ENCODE peak calls at places on chromosomes 3 and 15, in four cellular contexts. C is breast epithelium, W is A549, X is colonic mucosa. F is an unnamed sample.

GRCh38 chr15:39193611-39194010 is 387.3 kb upstream of the THBS1 start:
- DNase-seq in X (no peak), C (no peak), W (no peak), F (no peak)

GRCh38 chr3:139520028-139520737 is 19.4 kb downstream of the RBP1 start:
- DNase-seq in C (no peak), W (peak; percentile 12), X (peak; percentile 47), F (peak; percentile 51)

GRCh38 chr15:76312540-76313174 is 1.4 kb upstream of the ETFA start:
- DNase-seq in W (peak; percentile 81), C (no peak), X (no peak), F (no peak)

GRCh38 chr3:128348805-128349531 is 117.7 kb downstream of the DNAJB8 start:
- DNase-seq in W (no peak), C (no peak), X (no peak), F (peak; percentile 15)

GRCh38 chr3:196942915-196943277 is 568 bp upstream of the NCBP2 start:
- DNase-seq in C (no peak), W (no peak), X (peak; percentile 47), F (no peak)

GRCh38 chr15:53694534-53694874 is 65.0 kb downstream of the WDR72 start:
- DNase-seq in X (no peak), C (no peak), W (no peak), F (no peak)

GRCh38 chr15:42994546-42994945 is 74.0 kb upstream of the TTBK2 start:
- DNase-seq in X (no peak), C (no peak), W (no peak), F (peak; percentile 46)

GRCh38 chr3:184003187-184003967 is 14.3 kb downstream of the ABCC5 start:
- DNase-seq in C (no peak), X (no peak), W (no peak), F (peak; percentile 88)

GRCh38 chr3:138914870-138915502 is 32.0 kb downstream of the FOXL2 start:
- DNase-seq in X (no peak), W (peak; percentile 23), C (no peak), F (peak; percentile 57)

GRCh38 chr3:122318620-122319019 is 6.4 kb upstream of the CSTA start:
- DNase-seq in W (no peak), X (no peak), C (no peak), F (no peak)

GRCh38 chr3:171306631-171307030 is 153.6 kb downstream of the TNIK start:
- DNase-seq in X (peak; percentile 44), W (no peak), C (no peak), F (peak; percentile 98)

GRCh38 chr15:67241132-67241855 is 13.2 kb downstream of the AAGAB start:
- DNase-seq in C (no peak), W (no peak), X (no peak), F (no peak)

GRCh38 chr3:335250-335649 is 138.7 kb downstream of the CHL1 start:
- DNase-seq in C (no peak), X (no peak), W (no peak), F (no peak)

GRCh38 chr15:82805994-82806406 is at the start of gene FSD2:
- DNase-seq in W (no peak), X (no peak), C (no peak), F (no peak)

GRCh38 chr15:77160562-77161481 is 89.9 kb upstream of the TSPAN3 start:
- DNase-seq in W (no peak), X (peak; percentile 82), C (no peak), F (no peak)

GRCh38 chr3:159818997-159819500 is 169.6 kb upstream of the IL12A start:
- DNase-seq in W (no peak), X (no peak), C (no peak), F (no peak)

GRCh38 chr3:157097198-157097597 is 62.7 kb downstream of the CCNL1 start:
- DNase-seq in X (no peak), C (no peak), W (no peak), F (no peak)

GRCh38 chr3:12194669-12195161 is 36.0 kb upstream of the TIMP4 start:
- DNase-seq in X (peak; percentile 84), C (no peak), W (peak; percentile 73), F (peak; percentile 77)

GRCh38 chr3:8964436-8965370 is 1.4 kb upstream of the RAD18 start:
- DNase-seq in C (no peak), X (peak; percentile 82), W (peak; percentile 47), F (peak; percentile 92)

GRCh38 chr3:178699810-178700209 is 163.6 kb downstream of the KCNMB2 start:
- DNase-seq in C (no peak), X (no peak), W (no peak), F (no peak)

GRCh38 chr3:18008706-18009363 is 266.4 kb upstream of the TBC1D5 start:
- DNase-seq in C (no peak), X (no peak), W (no peak), F (peak; percentile 59)

GRCh38 chr15:34262362-34262761 is 37.5 kb downstream of the EMC4 start:
- DNase-seq in X (no peak), C (no peak), W (no peak), F (no peak)

GRCh38 chr3:118587847-118588246 is 446.8 kb downstream of the IGSF11 start:
- DNase-seq in X (no peak), C (no peak), W (no peak), F (no peak)

GRCh38 chr15:101554115-101554915 is 64.8 kb upstream of the PCSK6 start:
- DNase-seq in C (no peak), X (no peak), W (no peak), F (no peak)

GRCh38 chr3:172194702-172195392 is 155.5 kb downstream of the FNDC3B start:
- DNase-seq in C (no peak), X (no peak), W (peak; percentile 55), F (no peak)

GRCh38 chr3:97871206-97871605 is 49.4 kb downstream of the CRYBG3 start:
- DNase-seq in C (no peak), X (no peak), W (no peak), F (peak; percentile 14)

GRCh38 chr15:48005921-48006541 is 114.8 kb upstream of the SLC24A5 start:
- DNase-seq in C (no peak), W (no peak), X (no peak), F (peak; percentile 5)

GRCh38 chr3:99472385-99472784 is 166.0 kb upstream of the COL8A1 start:
- DNase-seq in X (no peak), W (no peak), C (no peak), F (peak; percentile 16)

GRCh38 chr15:43118276-43118675 is 12.4 kb upstream of the UBR1 start:
- DNase-seq in X (no peak), C (no peak), W (no peak), F (no peak)

GRCh38 chr3:45008117-45008516 is 18.0 kb upstream of the CLEC3B start:
- DNase-seq in X (no peak), W (no peak), C (no peak), F (peak; percentile 64)

GRCh38 chr3:126539558-126540250 is 15.7 kb downstream of the CHST13 start:
- DNase-seq in C (peak; percentile 14), X (no peak), W (no peak), F (no peak)

GRCh38 chr15:32959077-32959476 is 235.4 kb downstream of the FMN1 start:
- DNase-seq in C (no peak), X (no peak), W (no peak), F (peak; percentile 94)

GRCh38 chr3:182420741-182421140 is 372.6 kb upstream of the ATP11B start:
- DNase-seq in X (no peak), W (no peak), C (no peak), F (no peak)

GRCh38 chr3:147538034-147538433 is 128.9 kb downstream of the ZIC1 start:
- DNase-seq in W (no peak), C (no peak), X (no peak), F (no peak)

GRCh38 chr15:99106417-99107220 is 1.7 kb downstream of the SYNM start:
- DNase-seq in C (peak; percentile 48), X (no peak), W (no peak), F (peak; percentile 63)

GRCh38 chr3:172321035-172321434 is 127.2 kb downstream of the GHSR start:
- DNase-seq in W (peak; percentile 14), C (no peak), X (no peak), F (peak; percentile 21)

GRCh38 chr3:32540899-32541298 is 29.8 kb downstream of the DYNC1LI1 start:
- DNase-seq in X (no peak), C (no peak), W (no peak), F (no peak)

GRCh38 chr3:32545305-32545704 is 25.4 kb downstream of the DYNC1LI1 start:
- DNase-seq in C (no peak), X (no peak), W (no peak), F (no peak)

GRCh38 chr3:32544894-32545293 is 25.8 kb downstream of the DYNC1LI1 start:
- DNase-seq in W (no peak), C (no peak), X (no peak), F (peak; percentile 8)

DNA sequence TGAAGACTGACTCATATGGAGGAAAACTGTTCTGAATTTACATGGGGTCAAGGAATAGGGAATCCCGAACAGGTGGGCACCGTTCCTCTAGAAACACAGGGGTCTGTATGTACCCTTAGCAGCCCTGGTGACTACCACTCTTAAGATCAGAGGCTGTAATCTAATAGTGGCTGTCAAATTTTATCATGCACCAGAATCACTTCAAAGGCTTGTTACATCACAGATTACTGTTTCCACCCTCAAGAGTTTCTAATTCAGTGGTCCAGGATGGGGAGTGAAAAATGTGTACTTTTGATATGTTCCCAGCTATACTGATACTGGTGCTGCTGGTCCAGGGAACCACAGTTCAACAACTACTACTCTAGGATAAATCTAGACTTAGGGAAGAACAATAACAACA is 27.9 kb downstream of the DYNC1LI1 start:
- DNase-seq in C (no peak), X (no peak), W (no peak), F (no peak)
- H3K4me3 ChIP-seq in C (no peak overlapping the region), X (no peak overlapping the region), W (no peak overlapping the region), F (no peak overlapping the region)

DNA sequence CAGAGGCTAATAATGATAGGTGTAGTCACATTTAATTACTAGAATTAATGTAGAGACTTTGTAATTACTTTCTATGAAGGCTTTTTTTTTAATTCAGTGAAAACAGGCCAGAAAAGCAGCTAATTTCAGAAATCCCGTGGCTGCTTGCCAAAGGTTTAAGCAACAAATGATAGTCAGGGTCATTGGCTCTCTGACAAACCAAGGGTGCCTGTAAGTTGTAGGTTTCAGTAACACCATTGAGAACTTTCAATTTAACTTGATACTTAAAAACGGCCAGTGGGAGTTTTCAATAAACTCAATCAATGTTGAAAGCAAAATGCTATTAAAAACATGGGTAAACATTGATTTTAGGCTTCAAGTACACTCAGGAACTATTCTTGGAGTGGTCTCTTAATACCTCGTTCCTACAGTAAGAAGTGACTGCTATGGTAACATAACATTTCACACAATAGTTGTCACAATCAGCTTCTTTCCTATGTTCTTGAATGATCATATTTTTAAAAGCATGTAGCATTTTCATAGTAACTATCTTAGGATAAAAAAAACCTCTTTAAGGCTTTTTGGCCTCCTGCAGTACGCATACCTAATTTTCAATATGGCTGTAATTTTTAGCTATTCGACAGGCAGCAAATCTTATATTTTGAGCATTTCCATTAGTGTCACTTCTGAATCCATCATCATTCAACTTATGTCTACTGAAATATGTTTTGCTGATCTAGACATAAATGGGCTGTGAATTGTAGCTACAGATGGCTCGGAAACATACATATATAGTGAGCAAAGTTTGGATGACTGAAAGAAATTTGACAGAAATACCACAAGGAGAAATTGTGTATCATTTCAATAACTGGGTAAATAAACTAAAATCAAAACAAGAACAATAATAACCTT is 592.1 kb upstream of the GBE1 start:
- DNase-seq in C (no peak), W (no peak), X (no peak), F (no peak)
- TF ChIP-seq CTCF in C (no peak), W (no peak), X (no peak), F (no peak)

GRCh38 chr3:15983232-15983631 is 185.5 kb upstream of the ANKRD28 start:
- DNase-seq in X (no peak), W (no peak), C (no peak), F (peak; percentile 88)
- H3K4me3 ChIP-seq in X (no peak overlapping the region), W (no peak overlapping the region), C (no peak overlapping the region), F (peak overlapping the region; percentile 26)

GRCh38 chr3:2595486-2595885 is 496.8 kb downstream of the CNTN4 start:
- DNase-seq in X (no peak), W (no peak), C (no peak), F (no peak)
- TF ChIP-seq CTCF in X (no peak), W (no peak), C (no peak), F (no peak)